ENCODE peak calls at places on chromosomes 12 and 14, in five cellular contexts. E is HT-29, C is WTC11, L is left colon, D is fibroblast of mammary gland. N is an unnamed sample.
A peak's percentile ranks its signal among the peaks of the same experiment; 100 is the strongest.

GRCh38 chr12:32516230-32516629 is 116.9 kb downstream of the FGD4 start:
- DNase-seq in L (no peak), C (no peak), D (no peak), E (no peak), N (no peak)

GRCh38 chr12:50107416-50108268 is 3.8 kb downstream of the GPD1 start:
- DNase-seq in L (no peak), C (no peak), D (no peak), E (no peak), N (no peak)

GRCh38 chr14:91484744-91485143 is 25.4 kb downstream of the PPP4R3A start:
- DNase-seq in E (no peak), C (no peak), D (no peak), L (no peak), N (no peak)

GRCh38 chr12:104973250-104973649 is 12.9 kb upstream of the NOPCHAP1 start:
- DNase-seq in L (no peak), C (no peak), D (no peak), E (no peak), N (no peak)

GRCh38 chr12:49872781-49873181 is 29.9 kb upstream of the BCDIN3D start:
- DNase-seq in C (no peak), L (no peak), D (peak; percentile 41), E (no peak), N (peak; percentile 20)

GRCh38 chr12:102169922-102170698 is 27.5 kb downstream of the PMCH start:
- DNase-seq in L (no peak), C (no peak), D (peak; percentile 45), E (peak; percentile 45), N (peak; percentile 22)

GRCh38 chr12:47017901-47018479 is 61.4 kb upstream of the PCED1B start:
- DNase-seq in L (no peak), C (no peak), E (no peak), D (no peak), N (peak; percentile 36)

GRCh38 chr14:28398501-28398900 is 368.1 kb upstream of the FOXG1 start:
- DNase-seq in E (no peak), C (no peak), D (peak; percentile 75), L (no peak), N (no peak)

GRCh38 chr14:94926176-94926575 is 156.3 kb upstream of the GSC start:
- DNase-seq in L (no peak), D (no peak), C (no peak), E (no peak), N (no peak)

GRCh38 chr12:24820872-24821271 is 128.0 kb downstream of the BCAT1 start:
- DNase-seq in C (no peak), E (no peak), D (peak; percentile 88), L (no peak), N (peak; percentile 74)

GRCh38 chr12:51028126-51028810 is 2.1 kb upstream of the SLC11A2 start:
- DNase-seq in C (no peak), L (peak; percentile 59), E (peak; percentile 79), D (peak; percentile 67), N (peak; percentile 61)

GRCh38 chr14:63467440-63468072 is 75.6 kb downstream of the PPP2R5E start:
- DNase-seq in E (no peak), C (no peak), D (no peak), L (no peak), N (no peak)

GRCh38 chr12:79650440-79650839 is 40.3 kb downstream of the PAWR start:
- DNase-seq in D (no peak), E (no peak), L (no peak), C (no peak), N (no peak)

GRCh38 chr12:54956322-54956721 is 28.2 kb downstream of the TESPA1 start:
- DNase-seq in E (no peak), C (no peak), D (no peak), L (no peak), N (no peak)

GRCh38 chr12:110741371-110741770 is 1.3 kb downstream of the PPP1CC start:
- DNase-seq in D (no peak), C (no peak), L (no peak), E (peak; percentile 22), N (peak; percentile 20)

GRCh38 chr12:80157640-80158039 is 58.3 kb downstream of the OTOGL start:
- DNase-seq in C (no peak), D (no peak), L (no peak), E (no peak), N (peak; percentile 2)

GRCh38 chr12:117309276-117309885 is 52.0 kb downstream of the NOS1 start:
- DNase-seq in D (no peak), E (no peak), L (no peak), C (no peak), N (no peak)

GRCh38 chr14:64788706-64789105 is 84.5 kb downstream of the PLEKHG3 start:
- DNase-seq in L (no peak), C (no peak), D (peak; percentile 95), E (no peak), N (peak; percentile 91)

GRCh38 chr14:76986261-76986565 is 42.3 kb downstream of the IRF2BPL start:
- DNase-seq in L (no peak), C (no peak), E (no peak), D (no peak), N (no peak)

GRCh38 chr12:80708535-80709328 is 1.3 kb downstream of the MYF6 start:
- DNase-seq in D (peak; percentile 7), C (no peak), L (no peak), E (no peak), N (no peak)

GRCh38 chr12:78149459-78149858 is 318.8 kb downstream of the NAV3 start:
- DNase-seq in E (no peak), C (no peak), L (no peak), D (no peak), N (no peak)

GRCh38 chr14:99422220-99423010 is 58.2 kb downstream of the SETD3 start:
- DNase-seq in L (peak; percentile 53), C (no peak), D (no peak), E (peak; percentile 23), N (no peak)

GRCh38 chr12:103965590-103966407 is at the start of gene TDG:
- DNase-seq in C (peak; percentile 96), E (peak; percentile 97), L (peak; percentile 99), D (peak; percentile 99), N (peak; percentile 100)

GRCh38 chr12:102059343-102059742 is 2.4 kb downstream of the WASHC3 start:
- DNase-seq in C (no peak), E (peak; percentile 22), L (no peak), D (peak; percentile 8), N (peak; percentile 1)

GRCh38 chr14:20427231-20428009 is 8.5 kb downstream of the KLHL33 start:
- DNase-seq in L (no peak), C (no peak), E (peak; percentile 61), D (peak; percentile 68), N (peak; percentile 66)

GRCh38 chr14:59254146-59254910 is 65.9 kb downstream of the DAAM1 start:
- DNase-seq in D (peak; percentile 96), L (peak; percentile 73), C (no peak), E (no peak), N (peak; percentile 86)

GRCh38 chr12:28700161-28700560 is 448.9 kb upstream of the FAR2 start:
- DNase-seq in D (no peak), E (no peak), L (no peak), C (no peak), N (no peak)

GRCh38 chr12:1966561-1967211 is 37.6 kb downstream of the DCP1B start:
- DNase-seq in E (no peak), L (no peak), D (no peak), C (no peak), N (no peak)

GRCh38 chr12:12010277-12011031 is 60.3 kb upstream of the BCL2L14 start:
- DNase-seq in L (peak; percentile 59), D (peak; percentile 74), E (peak; percentile 50), C (no peak), N (peak; percentile 27)

GRCh38 chr12:76711241-76711640 is 52.7 kb upstream of the ZDHHC17 start:
- DNase-seq in E (no peak), L (no peak), C (no peak), D (no peak), N (no peak)

GRCh38 chr12:59499774-59500173 is 96.1 kb upstream of the SLC16A7 start:
- DNase-seq in D (no peak), L (no peak), C (no peak), E (no peak), N (no peak)

GRCh38 chr14:96246535-96246839 is 9.5 kb upstream of the BDKRB1 start:
- DNase-seq in L (no peak), E (no peak), D (peak; percentile 100), C (no peak), N (peak; percentile 99)

GRCh38 chr12:47547077-47547476 is 158.8 kb downstream of the RPAP3 start:
- DNase-seq in L (no peak), E (peak; percentile 48), C (no peak), D (peak; percentile 66), N (peak; percentile 39)

GRCh38 chr14:45559626-45560025 is 306.6 kb upstream of the MIS18BP1 start:
- DNase-seq in D (no peak), E (no peak), C (no peak), L (no peak), N (no peak)

GRCh38 chr14:104081493-104081835 is 4.0 kb upstream of the ASPG start:
- DNase-seq in E (no peak), D (no peak), C (no peak), L (no peak), N (no peak)

GRCh38 chr14:84404246-84404645 is 1125.7 kb upstream of the FLRT2 start:
- DNase-seq in L (no peak), E (no peak), C (no peak), D (no peak), N (no peak)

N was measured in HCEC 1CT.